ENCODE peak calls at places on chromosomes 5 and 9, in eight cellular contexts. E is stimulated activated CD4-positive, alpha-beta T cell treated with anti-CD3 and anti-CD28 coated beads, Interleukin-12 subunit alpha, Interleukin-12 subunit beta, amount 100 ng/mL, for 24 hours; A is ACHN; T is NCI-H2029 treated with DMSO at 0.1 percent for 48 hours; Z is KBM-7; F is NCI-H510A; Q is H54; P is GM23338. H is an unnamed sample.
A peak's percentile ranks its signal among the peaks of the same experiment; 100 is the strongest.

GRCh38 chr9:126704157-126704941 is 90.6 kb downstream of the LMX1B start:
- DNase-seq in E (no peak), A (peak; percentile 67), T (no peak), Z (no peak), F (no peak), Q (peak; percentile 99), P (no peak), H (peak; percentile 76)

GRCh38 chr9:95206143-95206542 is 111.4 kb downstream of the FANCC start:
- DNase-seq in E (no peak), A (no peak), T (no peak), Z (no peak), F (no peak), Q (no peak), P (no peak), H (peak; percentile 74)

GRCh38 chr9:79477955-79478751 is 93.6 kb upstream of the TLE4 start:
- DNase-seq in E (no peak), A (no peak), T (no peak), Z (peak; percentile 21), F (no peak), Q (no peak), P (peak; percentile 82), H (peak; percentile 52)

GRCh38 chr5:169331292-169331852 is 30.4 kb upstream of the SLIT3 start:
- DNase-seq in E (no peak), A (no peak), T (no peak), Z (no peak), F (no peak), Q (no peak), P (peak; percentile 20), H (no peak)

GRCh38 chr9:83919111-83919510 is 2.1 kb downstream of the KIF27 start:
- DNase-seq in E (no peak), A (no peak), T (no peak), Z (no peak), F (no peak), Q (no peak), P (no peak), H (no peak)

GRCh38 chr5:403995-404394 is 39.0 kb upstream of the EXOC3 start:
- DNase-seq in E (no peak), A (no peak), T (no peak), Z (no peak), F (no peak), Q (no peak), P (no peak), H (no peak)

GRCh38 chr5:88236866-88237642 is 31.6 kb downstream of the TMEM161B start:
- DNase-seq in E (no peak), A (peak; percentile 5), T (no peak), Z (no peak), F (no peak), Q (no peak), P (no peak), H (peak; percentile 9)

GRCh38 chr5:181192337-181193046 is 12.5 kb downstream of the TRIM7 start:
- DNase-seq in E (no peak), A (no peak), T (no peak), Z (no peak), F (no peak), Q (no peak), P (no peak), H (no peak)

GRCh38 chr5:135473956-135474670 is 22.0 kb upstream of the TIFAB start:
- DNase-seq in E (no peak), A (no peak), T (no peak), Z (no peak), F (no peak), Q (no peak), P (no peak), H (no peak)

GRCh38 chr5:63500242-63500641 is 462.0 kb downstream of the HTR1A start:
- DNase-seq in E (no peak), A (no peak), T (no peak), Z (no peak), F (no peak), Q (no peak), P (no peak), H (no peak)

GRCh38 chr5:74895906-74896305 is 29.7 kb upstream of the FAM169A start:
- DNase-seq in E (no peak), A (peak; percentile 89), T (peak; percentile 95), Z (no peak), F (no peak), Q (no peak), P (no peak), H (peak; percentile 59)

GRCh38 chr5:180287868-180288267 is 4.0 kb downstream of the MAPK9 start:
- DNase-seq in E (no peak), A (no peak), T (no peak), Z (no peak), F (no peak), Q (no peak), P (no peak), H (peak; percentile 23)

GRCh38 chr5:118553662-118554061 is 434.7 kb downstream of the DTWD2 start:
- DNase-seq in E (no peak), A (peak; percentile 86), T (no peak), Z (no peak), F (no peak), Q (no peak), P (no peak), H (no peak)

GRCh38 chr5:113034182-113034773 is 57.7 kb downstream of the DCP2 start:
- DNase-seq in E (no peak), A (no peak), T (no peak), Z (no peak), F (no peak), Q (peak; percentile 67), P (peak; percentile 24), H (peak; percentile 72)

GRCh38 chr9:12712532-12712931 is 19.3 kb downstream of the TYRP1 start:
- DNase-seq in E (no peak), A (no peak), T (no peak), Z (no peak), F (no peak), Q (no peak), P (no peak), H (peak; percentile 35)